ENCODE peak calls at places on chromosome 7, in four cellular contexts. K is HepG2, A is WTC11, T is K562. X is an unnamed sample.

GRCh38 chr7:150801946-150802771 is 1.6 kb downstream of the TMEM176A start:
- DNase-seq in A (no peak), K (no peak), T (no peak), X (no peak)

GRCh38 chr7:88314092-88314491 is 7.4 kb upstream of the STEAP4 start:
- DNase-seq in K (no peak), A (no peak), T (no peak), X (no peak)

GRCh38 chr7:2518101-2518500 is 1.5 kb upstream of the LFNG start:
- DNase-seq in T (no peak), K (no peak), A (no peak), X (no peak)

GRCh38 chr7:95749515-95749914 is 22.8 kb upstream of the DYNC1I1 start:
- DNase-seq in T (no peak), K (no peak), A (no peak), X (no peak)

GRCh38 chr7:15459018-15459621 is 102.7 kb downstream of the AGMO start:
- DNase-seq in K (no peak), T (no peak), A (no peak), X (peak)

GRCh38 chr7:37379546-37379945 is 69.1 kb downstream of the ELMO1 start:
- DNase-seq in T (no peak), A (no peak), K (no peak), X (no peak)

GRCh38 chr7:131909151-131909768 is 352.8 kb upstream of the PODXL start:
- DNase-seq in K (no peak), A (peak), T (no peak), X (no peak)

GRCh38 chr7:37068902-37069301 is 344.6 kb upstream of the AOAH start:
- DNase-seq in K (no peak), T (no peak), A (no peak), X (no peak)

GRCh38 chr7:26705567-26705966 is 158.8 kb downstream of the SKAP2 start:
- DNase-seq in K (peak), A (no peak), T (no peak), X (no peak)

GRCh38 chr7:33692956-33693355 is 212.4 kb upstream of the BMPER start:
- DNase-seq in T (no peak), K (no peak), A (no peak), X (no peak)

GRCh38 chr7:101177644-101178043 is 2.4 kb downstream of the NAT16 start:
- DNase-seq in T (no peak), K (no peak), A (no peak), X (no peak)

GRCh38 chr7:137209151-137209822 is 134.2 kb downstream of the PTN start:
- DNase-seq in T (no peak), A (no peak), K (no peak), X (no peak)

GRCh38 chr7:20141666-20142065 is 75.5 kb downstream of the MACC1 start:
- DNase-seq in A (no peak), K (no peak), T (no peak), X (no peak)

GRCh38 chr7:115133248-115133647 is 211.4 kb downstream of the MDFIC start:
- DNase-seq in A (no peak), T (no peak), K (no peak), X (no peak)

GRCh38 chr7:150379590-150380379 is 655 bp downstream of the ZNF775 start:
- DNase-seq in T (no peak), A (peak), K (no peak), X (peak)

GRCh38 chr7:17680943-17681351 is 259.3 kb downstream of the SNX13 start:
- DNase-seq in K (peak), T (no peak), A (no peak), X (no peak)

GRCh38 chr7:50832744-50833143 is 50.0 kb upstream of the GRB10 start:
- DNase-seq in K (no peak), A (no peak), T (no peak), X (no peak)

GRCh38 chr7:78734626-78735025 is 718.8 kb downstream of the MAGI2 start:
- DNase-seq in A (no peak), K (no peak), T (no peak), X (no peak)

GRCh38 chr7:159099217-159099655 is 45.4 kb downstream of the VIPR2 start:
- DNase-seq in T (no peak), A (no peak), K (no peak), X (no peak)

GRCh38 chr7:12199363-12199762 is 11.7 kb upstream of the TMEM106B start:
- DNase-seq in T (no peak), A (no peak), K (peak), X (no peak)

GRCh38 chr7:45482451-45482850 is 91.7 kb upstream of the ADCY1 start:
- DNase-seq in A (no peak), T (no peak), K (no peak), X (no peak)

GRCh38 chr7:11911900-11912299 is 79.9 kb upstream of the THSD7A start:
- DNase-seq in K (no peak), A (no peak), T (no peak), X (peak)

GRCh38 chr7:119377861-119378260 is 895.1 kb upstream of the KCND2 start:
- DNase-seq in A (no peak), T (no peak), K (no peak), X (no peak)

GRCh38 chr7:2719007-2719406 is 31.0 kb downstream of the AMZ1 start:
- DNase-seq in A (peak), K (no peak), T (peak), X (peak)

GRCh38 chr7:4799508-4800268 is 24.3 kb downstream of the AP5Z1 start:
- DNase-seq in A (no peak), K (no peak), T (peak), X (no peak)

GRCh38 chr7:47520408-47520807 is 61.5 kb downstream of the TNS3 start:
- DNase-seq in A (no peak), K (peak), T (no peak), X (no peak)

GRCh38 chr7:75966209-75966961 is 28.0 kb downstream of the TMEM120A start:
- DNase-seq in A (no peak), T (no peak), K (no peak), X (no peak)

GRCh38 chr7:12635830-12636229 is 51.6 kb upstream of the ARL4A start:
- DNase-seq in A (no peak), T (no peak), K (no peak), X (no peak)

GRCh38 chr7:1555046-1555812 is 776 bp downstream of the TMEM184A start:
- DNase-seq in T (peak), K (peak), A (peak), X (no peak)

GRCh38 chr7:26659121-26659520 is 205.3 kb downstream of the SKAP2 start:
- DNase-seq in T (no peak), A (no peak), K (no peak), X (no peak)

GRCh38 chr7:45689011-45689796 is 115.0 kb downstream of the ADCY1 start:
- DNase-seq in K (peak), T (no peak), A (no peak), X (no peak)

GRCh38 chr7:101166603-101166908 is 1.2 kb upstream of the VGF start:
- DNase-seq in K (no peak), A (no peak), T (peak), X (no peak)

GRCh38 chr7:95501261-95501816 is 15.6 kb downstream of the ASB4 start:
- DNase-seq in T (no peak), K (no peak), A (no peak), X (no peak)

GRCh38 chr7:99111591-99111990 is 32.3 kb downstream of the SMURF1 start:
- DNase-seq in T (no peak), K (no peak), A (no peak), X (no peak)

GRCh38 chr7:157018997-157019591 is 8.6 kb upstream of the MNX1 start:
- DNase-seq in T (no peak), A (no peak), K (no peak), X (no peak)

GRCh38 chr7:50409856-50410468 is 40.2 kb downstream of the FIGNL1 start:
- DNase-seq in K (no peak), A (no peak), T (no peak), X (no peak)

GRCh38 chr7:124765401-124766352 is at the start of gene GPR37:
- DNase-seq in A (peak), T (peak), K (no peak), X (peak)

GRCh38 chr7:141417506-141417905 is 133.7 kb upstream of the AGK start:
- DNase-seq in K (no peak), T (no peak), A (no peak), X (no peak)

GRCh38 chr7:3438352-3438751 is 137.3 kb downstream of the SDK1 start:
- DNase-seq in A (no peak), T (no peak), K (no peak), X (no peak)

GRCh38 chr7:30838008-30838407 is 66.8 kb downstream of the MINDY4 start:
- DNase-seq in A (no peak), K (no peak), T (no peak), X (no peak)

GRCh38 chr7:30842542-30843451 is 68.9 kb upstream of the AQP1 start:
- DNase-seq in T (no peak), A (no peak), K (no peak), X (no peak)

GRCh38 chr7:30841801-30842541 is 69.7 kb upstream of the AQP1 start:
- DNase-seq in T (no peak), A (no peak), K (no peak), X (no peak)

GRCh38 chr7:30841025-30841735 is 70.0 kb downstream of the MINDY4 start:
- DNase-seq in K (no peak), A (no peak), T (peak), X (no peak)

GRCh38 chr7:30840176-30841024 is 69.2 kb downstream of the MINDY4 start:
- DNase-seq in A (no peak), K (no peak), T (no peak), X (no peak)
- TF ChIP-seq ELF4 in A (no peak), K (no peak), T (no peak), X (no peak)

GRCh38 chr7:7122701-7123281 is 59.6 kb upstream of the C1GALT1 start:
- DNase-seq in T (no peak), A (no peak), K (no peak), X (no peak)

GRCh38 chr7:7125993-7126392 is 56.4 kb upstream of the C1GALT1 start:
- DNase-seq in T (no peak), A (no peak), K (peak), X (no peak)

GRCh38 chr7:7119668-7120208 is 62.6 kb upstream of the C1GALT1 start:
- DNase-seq in T (no peak), K (peak), A (no peak), X (no peak)

GRCh38 chr7:7118822-7119221 is 63.5 kb upstream of the C1GALT1 start:
- DNase-seq in T (no peak), K (peak), A (no peak), X (no peak)

DNA sequence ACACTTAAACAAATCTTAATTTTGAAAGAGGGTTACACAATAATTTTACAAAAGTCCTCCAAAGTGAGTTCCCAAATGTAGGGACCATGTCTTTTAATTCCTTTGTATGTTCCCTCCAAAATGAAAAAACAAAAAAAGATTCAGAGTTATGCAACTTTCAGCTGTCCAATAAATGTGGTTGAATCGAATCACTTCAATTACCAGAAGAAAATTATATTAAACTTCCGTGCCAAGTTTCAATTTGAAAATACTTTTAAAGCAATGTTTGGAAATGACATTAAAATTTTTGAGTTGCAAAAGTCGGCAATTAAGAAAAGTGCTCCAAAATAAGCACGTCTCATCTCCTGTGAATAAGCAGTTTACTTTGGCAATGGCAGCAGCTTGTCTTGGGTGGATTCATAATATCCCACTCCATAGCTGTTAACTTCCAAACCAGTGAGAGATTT is 60.3 kb upstream of the C1GALT1 start:
- DNase-seq in K (no peak), T (no peak), A (no peak), X (no peak)
- TF ChIP-seq ELF4 in K (no peak), T (no peak), A (no peak), X (no peak)

DNA sequence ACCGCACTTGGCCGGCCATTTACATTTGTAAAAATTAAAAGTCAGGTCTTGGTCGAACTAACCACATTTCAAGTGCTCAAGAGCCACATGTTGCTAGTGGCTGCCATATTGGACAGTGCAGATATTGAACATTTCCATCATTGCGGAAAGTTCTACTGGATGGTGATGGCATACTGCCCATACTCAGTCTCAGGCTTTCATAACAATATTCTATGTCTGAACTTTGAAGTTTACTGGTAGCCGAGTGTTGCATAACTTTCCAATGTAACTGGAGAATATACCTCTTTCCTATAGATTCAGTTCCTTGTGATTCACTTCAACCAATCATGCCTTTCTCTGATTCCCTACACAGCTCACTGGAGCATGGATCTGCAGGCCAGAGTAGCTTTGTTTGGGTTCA is 43.7 kb downstream of the PSMC2 start:
- DNase-seq in K (peak), T (no peak), A (no peak), X (no peak)
- TF ChIP-seq ELF4 in K (no peak), T (no peak), A (no peak), X (no peak)

DNA sequence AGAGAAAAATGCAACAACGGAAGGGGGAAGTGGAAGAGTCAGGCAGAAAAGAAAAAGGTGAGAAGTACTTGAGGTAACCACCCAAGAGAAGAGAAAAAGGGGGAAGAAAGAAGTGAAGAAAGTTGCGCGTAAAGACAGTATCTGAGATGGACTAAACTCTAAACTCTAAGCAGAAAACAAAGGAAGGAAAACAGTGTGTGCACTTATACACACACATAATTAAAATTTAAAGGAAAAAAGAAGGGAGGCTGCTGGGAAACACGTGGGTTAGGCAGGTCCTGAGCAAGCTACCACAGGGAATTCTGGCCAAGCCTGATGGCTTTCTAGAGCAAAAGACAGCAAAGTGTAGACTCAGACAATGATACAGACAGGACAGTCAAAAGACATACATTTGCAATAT is 78.0 kb downstream of the UBE2H start:
- DNase-seq in T (no peak), A (no peak), K (no peak), X (no peak)
- TF ChIP-seq ELF4 in T (peak), A (no peak), K (no peak), X (no peak)

DNA sequence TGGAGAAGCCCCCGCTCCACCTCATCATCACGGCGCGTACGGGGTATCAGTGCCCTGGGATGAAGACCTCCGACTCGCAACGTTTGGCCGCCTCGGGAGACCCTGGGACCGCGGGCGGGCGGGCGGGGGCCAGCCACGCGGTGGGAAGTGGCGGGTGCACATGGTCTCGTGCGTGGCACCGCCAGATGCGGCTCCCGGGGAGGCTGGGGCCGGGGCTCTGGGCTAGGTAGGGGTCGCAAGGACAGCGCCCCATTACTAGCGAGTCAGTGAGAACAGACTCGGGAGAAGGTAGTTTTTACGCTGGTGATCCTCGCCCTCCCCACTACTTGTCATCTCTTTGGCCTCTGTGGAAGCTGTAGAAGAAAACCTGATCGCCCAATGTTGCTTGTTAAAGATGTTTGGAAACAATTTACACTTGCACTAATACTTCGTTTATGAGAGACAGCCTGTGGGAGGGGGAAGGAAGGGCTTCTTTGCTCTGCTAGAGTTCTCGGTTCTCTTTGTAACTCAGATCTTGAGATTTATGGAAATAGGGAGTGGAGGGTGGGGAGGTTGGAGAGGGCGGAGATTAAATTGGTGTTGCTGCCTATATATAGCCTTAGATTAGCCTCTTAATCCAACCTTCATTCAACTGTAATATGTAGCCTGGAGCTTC is 573 bp downstream of the BZW2 start:
- DNase-seq in T (no peak), K (no peak), A (no peak), X (peak)
- TF ChIP-seq ELF4 in T (no peak), K (no peak), A (no peak), X (no peak)